ENCODE peak calls at places on chromosomes 11 and 22, in nine cellular contexts. Y, P, O, I, X, E, R, A and C are unnamed samples.

GRCh38 chr22:50268655-50269113 is 1.5 kb downstream of the MAPK11 start:
- DNase-seq in Y (no peak), P (no peak), O (peak; percentile 84), I (no peak), X (no peak), E (no peak), R (peak; percentile 54), A (no peak), C (peak; percentile 80)

GRCh38 chr11:44575288-44575672 is 9.8 kb downstream of the CD82 start:
- DNase-seq in Y (no peak), P (peak; percentile 70), O (no peak), I (no peak), X (no peak), E (no peak), R (no peak), A (no peak), C (no peak)

GRCh38 chr11:13289081-13289480 is 11.5 kb downstream of the BMAL1 start:
- DNase-seq in Y (no peak), P (no peak), O (no peak), I (no peak), X (no peak), E (no peak), R (peak; percentile 22), A (no peak), C (no peak)

GRCh38 chr11:117066959-117067358 is 31.3 kb downstream of the SIK3 start:
- DNase-seq in Y (no peak), P (no peak), O (no peak), I (no peak), X (no peak), E (no peak), R (no peak), A (no peak), C (no peak)

GRCh38 chr11:35387341-35387982 is 31.9 kb downstream of the SLC1A2 start:
- DNase-seq in Y (no peak), P (no peak), O (no peak), I (no peak), X (no peak), E (no peak), R (no peak), A (no peak), C (no peak)

GRCh38 chr11:61354208-61354607 is 7.5 kb downstream of the CYB561A3 start:
- DNase-seq in Y (no peak), P (no peak), O (no peak), I (no peak), X (no peak), E (no peak), R (no peak), A (no peak), C (no peak)

GRCh38 chr11:31652528-31652927 is 143.0 kb downstream of the ELP4 start:
- DNase-seq in Y (no peak), P (no peak), O (no peak), I (no peak), X (no peak), E (no peak), R (no peak), A (no peak), C (no peak)

GRCh38 chr11:74069146-74070046 is 60.5 kb upstream of the UCP3 start:
- DNase-seq in Y (no peak), P (peak; percentile 100), O (peak; percentile 46), I (no peak), X (no peak), E (no peak), R (peak; percentile 8), A (no peak), C (no peak)

GRCh38 chr11:122524532-122524882 is 131.0 kb upstream of the UBASH3B start:
- DNase-seq in Y (no peak), P (no peak), O (no peak), I (no peak), X (peak; percentile 22), E (no peak), R (no peak), A (no peak), C (no peak)

GRCh38 chr11:87443707-87444106 is 406.0 kb downstream of the TMEM135 start:
- DNase-seq in Y (no peak), P (no peak), O (no peak), I (no peak), X (no peak), E (no peak), R (no peak), A (no peak), C (no peak)

GRCh38 chr22:42945736-42946135 is 69.2 kb downstream of the PACSIN2 start:
- DNase-seq in Y (no peak), P (no peak), O (no peak), I (no peak), X (no peak), E (no peak), R (no peak), A (no peak), C (no peak)
- H3K4me1 ChIP-seq in Y (peaks cover 71% of the 10 kb centered on the region), P (peaks cover 70% of the 10 kb centered on the region), O (peaks cover 69% of the 10 kb centered on the region), I (peaks cover 8% of the 10 kb centered on the region), X (peaks cover 9% of the 10 kb centered on the region), E (peaks cover 9% of the 10 kb centered on the region), R (peaks cover 13% of the 10 kb centered on the region), A (peaks cover 60% of the 10 kb centered on the region), C (peaks cover 39% of the 10 kb centered on the region)

GRCh38 chr11:64855596-64856304 is 11.3 kb upstream of the CDC42BPG start:
- DNase-seq in Y (no peak), P (no peak), O (no peak), I (no peak), X (no peak), E (no peak), R (no peak), A (no peak), C (no peak)

GRCh38 chr11:64859542-64860414 is 15.3 kb upstream of the CDC42BPG start:
- DNase-seq in Y (no peak), P (no peak), O (no peak), I (no peak), X (no peak), E (no peak), R (no peak), A (no peak), C (no peak)

GRCh38 chr11:64858467-64859401 is 14.3 kb upstream of the CDC42BPG start:
- DNase-seq in Y (peak; percentile 95), P (no peak), O (no peak), I (peak; percentile 47), X (no peak), E (no peak), R (no peak), A (no peak), C (no peak)

GRCh38 chr11:64856382-64857227 is 12.2 kb upstream of the CDC42BPG start:
- DNase-seq in Y (peak; percentile 94), P (peak; percentile 99), O (peak; percentile 50), I (peak; percentile 47), X (no peak), E (no peak), R (peak; percentile 40), A (no peak), C (peak; percentile 87)

GRCh38 chr11:64857485-64857884 is 13.0 kb upstream of the CDC42BPG start:
- DNase-seq in Y (no peak), P (no peak), O (no peak), I (no peak), X (no peak), E (no peak), R (no peak), A (no peak), C (no peak)
- H3K4me1 ChIP-seq in Y (peaks cover 92% of the 10 kb centered on the region), P (peaks cover 68% of the 10 kb centered on the region), O (peaks cover 33% of the 10 kb centered on the region), I (peaks cover 94% of the 10 kb centered on the region), X (no peaks in the 10 kb centered on the region), E (no peaks in the 10 kb centered on the region), R (peaks cover 44% of the 10 kb centered on the region), A (peaks cover 47% of the 10 kb centered on the region), C (peaks cover 95% of the 10 kb centered on the region)

GRCh38 chr22:21570398-21570797 is 2.9 kb downstream of the UBE2L3 start:
- DNase-seq in Y (no peak), P (no peak), O (no peak), I (no peak), X (no peak), E (peak; percentile 20), R (no peak), A (no peak), C (no peak)

GRCh38 chr22:21569459-21570161 is 2.1 kb downstream of the UBE2L3 start:
- DNase-seq in Y (no peak), P (no peak), O (no peak), I (no peak), X (no peak), E (peak; percentile 55), R (no peak), A (no peak), C (no peak)

GRCh38 chr22:21571679-21572078 is 4.2 kb downstream of the UBE2L3 start:
- DNase-seq in Y (no peak), P (no peak), O (no peak), I (no peak), X (no peak), E (no peak), R (no peak), A (no peak), C (no peak)

GRCh38 chr22:21567456-21568206 is at the start of gene UBE2L3:
- DNase-seq in Y (peak; percentile 91), P (peak; percentile 46), O (peak; percentile 81), I (peak; percentile 63), X (peak; percentile 47), E (peak; percentile 56), R (peak; percentile 88), A (no peak), C (peak; percentile 93)

GRCh38 chr22:21568207-21569075 is 927 bp downstream of the UBE2L3 start:
- DNase-seq in Y (peak; percentile 64), P (no peak), O (peak; percentile 23), I (no peak), X (no peak), E (peak; percentile 39), R (peak; percentile 45), A (no peak), C (peak; percentile 70)
- H3K4me1 ChIP-seq in Y (peaks cover 35% of the 10 kb centered on the region), P (peaks cover 14% of the 10 kb centered on the region), O (peaks cover 63% of the 10 kb centered on the region), I (peaks cover 34% of the 10 kb centered on the region), X (no peaks in the 10 kb centered on the region), E (peaks cover 17% of the 10 kb centered on the region), R (peaks cover 33% of the 10 kb centered on the region), A (peaks cover 51% of the 10 kb centered on the region), C (peaks cover 46% of the 10 kb centered on the region)

GRCh38 chr11:82972103-82972502 is 70.6 kb downstream of the DDIAS start:
- DNase-seq in Y (no peak), P (no peak), O (no peak), I (no peak), X (no peak), E (no peak), R (no peak), A (no peak), C (no peak)

GRCh38 chr11:82976786-82977185 is 75.2 kb downstream of the DDIAS start:
- DNase-seq in Y (no peak), P (no peak), O (no peak), I (no peak), X (no peak), E (peak; percentile 54), R (no peak), A (no peak), C (no peak)

GRCh38 chr11:82978422-82979099 is 77.0 kb downstream of the DDIAS start:
- DNase-seq in Y (no peak), P (peak; percentile 56), O (no peak), I (no peak), X (no peak), E (no peak), R (no peak), A (no peak), C (no peak)

GRCh38 chr11:82974135-82974534 is 72.6 kb downstream of the DDIAS start:
- DNase-seq in Y (no peak), P (no peak), O (no peak), I (no peak), X (no peak), E (no peak), R (no peak), A (no peak), C (no peak)

DNA sequence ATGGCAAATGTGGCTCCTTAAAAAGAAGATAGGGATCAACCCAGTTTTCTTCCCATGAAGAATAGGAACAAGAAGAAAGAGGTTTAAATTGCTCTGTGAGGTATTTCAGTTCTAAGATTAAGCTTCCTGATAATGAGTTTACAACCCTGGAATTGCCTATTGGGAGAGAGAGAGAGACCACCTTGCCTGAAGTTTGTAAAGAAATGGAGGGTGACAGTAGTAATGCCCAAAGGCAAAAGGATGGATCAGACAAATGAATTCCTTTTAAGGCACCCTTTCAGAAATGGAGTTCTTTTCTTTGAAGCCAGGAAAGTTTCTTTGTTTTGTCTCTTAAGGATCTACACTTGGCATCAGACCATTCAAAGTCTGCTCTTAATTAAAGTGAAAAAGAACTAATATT is 74.3 kb downstream of the DDIAS start:
- DNase-seq in Y (no peak), P (no peak), O (no peak), I (no peak), X (no peak), E (peak; percentile 90), R (no peak), A (no peak), C (no peak)
- H3K4me1 ChIP-seq in Y (peaks cover 7% of the 10 kb centered on the region), P (no peaks in the 10 kb centered on the region), O (no peaks in the 10 kb centered on the region), I (no peaks in the 10 kb centered on the region), X (no peaks in the 10 kb centered on the region), E (peaks cover 36% of the 10 kb centered on the region), R (no peaks in the 10 kb centered on the region), A (no peaks in the 10 kb centered on the region), C (no peaks in the 10 kb centered on the region)